ENCODE peak calls at places on chromosomes 2 and 18, in six cellular contexts. One of them, this sample, is unnamed.

GRCh38 chr2:128594953-128595677 is 276.4 kb upstream of the HS6ST1 start:
- DNase-seq in BJ: no peak
- DNase-seq in IMR-90: no peak
- DNase-seq in testis: peak
- DNase-seq in astrocyte: no peak
- DNase-seq in SK-N-SH: no peak
- DNase-seq in this sample: no peak

GRCh38 chr18:26421931-26422330 is 126.4 kb downstream of the KCTD1 start:
- DNase-seq in BJ: no peak
- DNase-seq in astrocyte: no peak
- DNase-seq in IMR-90: no peak
- DNase-seq in testis: no peak
- DNase-seq in SK-N-SH: no peak
- DNase-seq in this sample: no peak

GRCh38 chr2:74715880-74716279 is 61.8 kb downstream of the SEMA4F start:
- DNase-seq in IMR-90: no peak
- DNase-seq in testis: no peak
- DNase-seq in astrocyte: no peak
- DNase-seq in SK-N-SH: no peak
- DNase-seq in BJ: no peak
- DNase-seq in this sample: no peak

GRCh38 chr2:130972410-130972809 is 120.8 kb downstream of the FAM168B start:
- DNase-seq in SK-N-SH: no peak
- DNase-seq in testis: no peak
- DNase-seq in BJ: no peak
- DNase-seq in astrocyte: peak
- DNase-seq in IMR-90: no peak
- DNase-seq in this sample: no peak

GRCh38 chr2:37230581-37230980 is 815 bp downstream of the CEBPZ start:
- DNase-seq in testis: no peak
- DNase-seq in IMR-90: no peak
- DNase-seq in astrocyte: peak
- DNase-seq in SK-N-SH: peak
- DNase-seq in BJ: no peak
- DNase-seq in this sample: no peak

GRCh38 chr18:74311000-74311399 is 4.6 kb upstream of the C18orf63 start:
- DNase-seq in testis: no peak
- DNase-seq in BJ: no peak
- DNase-seq in SK-N-SH: no peak
- DNase-seq in IMR-90: no peak
- DNase-seq in astrocyte: no peak
- DNase-seq in this sample: no peak

GRCh38 chr2:231227309-231228162 is 29.1 kb downstream of the ARMC9 start:
- DNase-seq in testis: peak
- DNase-seq in BJ: no peak
- DNase-seq in SK-N-SH: peak
- DNase-seq in astrocyte: peak
- DNase-seq in IMR-90: peak
- DNase-seq in this sample: peak

GRCh38 chr2:192347542-192347941 is 152.8 kb upstream of the TMEFF2 start:
- DNase-seq in testis: no peak
- DNase-seq in BJ: no peak
- DNase-seq in SK-N-SH: no peak
- DNase-seq in IMR-90: no peak
- DNase-seq in astrocyte: no peak
- DNase-seq in this sample: no peak

GRCh38 chr18:34932363-34932762 is 108.8 kb upstream of the MAPRE2 start:
- DNase-seq in IMR-90: no peak
- DNase-seq in astrocyte: no peak
- DNase-seq in BJ: no peak
- DNase-seq in testis: no peak
- DNase-seq in SK-N-SH: no peak
- DNase-seq in this sample: no peak

GRCh38 chr2:63051795-63052333 is 1.2 kb downstream of the OTX1 start:
- DNase-seq in astrocyte: no peak
- DNase-seq in testis: no peak
- DNase-seq in BJ: no peak
- DNase-seq in IMR-90: no peak
- DNase-seq in SK-N-SH: peak
- DNase-seq in this sample: no peak

GRCh38 chr2:43423941-43424261 is 171.9 kb downstream of the THADA start:
- DNase-seq in testis: no peak
- DNase-seq in SK-N-SH: no peak
- DNase-seq in BJ: no peak
- DNase-seq in IMR-90: no peak
- DNase-seq in astrocyte: no peak
- DNase-seq in this sample: no peak

GRCh38 chr18:63154350-63155152 is 165.0 kb downstream of the BCL2 start:
- DNase-seq in SK-N-SH: no peak
- DNase-seq in IMR-90: no peak
- DNase-seq in astrocyte: no peak
- DNase-seq in testis: no peak
- DNase-seq in BJ: no peak
- DNase-seq in this sample: no peak

GRCh38 chr2:65527451-65528240 is 95.2 kb upstream of the SPRED2 start:
- DNase-seq in astrocyte: no peak
- DNase-seq in testis: no peak
- DNase-seq in BJ: no peak
- DNase-seq in IMR-90: no peak
- DNase-seq in SK-N-SH: no peak
- DNase-seq in this sample: no peak

GRCh38 chr18:9835796-9836195 is 50.0 kb upstream of the TXNDC2 start:
- DNase-seq in IMR-90: no peak
- DNase-seq in SK-N-SH: peak
- DNase-seq in astrocyte: peak
- DNase-seq in testis: no peak
- DNase-seq in BJ: no peak
- DNase-seq in this sample: no peak

GRCh38 chr2:132448771-132449170 is 32.2 kb downstream of the GPR39 start:
- DNase-seq in BJ: no peak
- DNase-seq in testis: no peak
- DNase-seq in SK-N-SH: peak
- DNase-seq in astrocyte: no peak
- DNase-seq in IMR-90: peak
- DNase-seq in this sample: peak

GRCh38 chr2:33672389-33672788 is 73.3 kb upstream of the FAM98A start:
- DNase-seq in astrocyte: no peak
- DNase-seq in BJ: no peak
- DNase-seq in IMR-90: no peak
- DNase-seq in SK-N-SH: peak
- DNase-seq in testis: no peak
- DNase-seq in this sample: no peak

GRCh38 chr2:33665039-33665438 is 65.9 kb upstream of the FAM98A start:
- DNase-seq in IMR-90: no peak
- DNase-seq in astrocyte: no peak
- DNase-seq in SK-N-SH: no peak
- DNase-seq in BJ: no peak
- DNase-seq in testis: no peak
- DNase-seq in this sample: no peak

GRCh38 chr2:33670392-33670937 is 71.4 kb upstream of the FAM98A start:
- DNase-seq in SK-N-SH: no peak
- DNase-seq in astrocyte: no peak
- DNase-seq in IMR-90: no peak
- DNase-seq in testis: no peak
- DNase-seq in BJ: no peak
- DNase-seq in this sample: no peak

GRCh38 chr2:33671198-33671597 is 72.1 kb upstream of the FAM98A start:
- DNase-seq in astrocyte: no peak
- DNase-seq in SK-N-SH: no peak
- DNase-seq in testis: no peak
- DNase-seq in BJ: no peak
- DNase-seq in IMR-90: no peak
- DNase-seq in this sample: no peak

GRCh38 chr2:33666879-33667278 is 67.8 kb upstream of the FAM98A start:
- DNase-seq in SK-N-SH: no peak
- DNase-seq in IMR-90: no peak
- DNase-seq in testis: no peak
- DNase-seq in astrocyte: no peak
- DNase-seq in BJ: no peak
- DNase-seq in this sample: no peak
- TF ChIP-seq CTCF in SK-N-SH: no peak
- TF ChIP-seq CTCF in IMR-90: no peak
- TF ChIP-seq CTCF in testis: no peak
- TF ChIP-seq CTCF in astrocyte: no peak
- TF ChIP-seq CTCF in BJ: no peak
- TF ChIP-seq CTCF in this sample: peak

GRCh38 chr2:55014962-55015939 is 35.0 kb downstream of the RTN4 start:
- DNase-seq in astrocyte: peak
- DNase-seq in testis: peak
- DNase-seq in SK-N-SH: peak
- DNase-seq in IMR-90: peak
- DNase-seq in BJ: peak
- DNase-seq in this sample: peak

GRCh38 chr2:55011741-55012574 is 38.3 kb downstream of the RTN4 start:
- DNase-seq in astrocyte: no peak
- DNase-seq in testis: no peak
- DNase-seq in IMR-90: no peak
- DNase-seq in BJ: no peak
- DNase-seq in SK-N-SH: no peak
- DNase-seq in this sample: no peak

GRCh38 chr2:55010915-55011314 is 39.3 kb downstream of the RTN4 start:
- DNase-seq in BJ: no peak
- DNase-seq in IMR-90: peak
- DNase-seq in testis: no peak
- DNase-seq in astrocyte: no peak
- DNase-seq in SK-N-SH: no peak
- DNase-seq in this sample: peak

GRCh38 chr2:55012648-55013484 is 37.4 kb downstream of the RTN4 start:
- DNase-seq in testis: no peak
- DNase-seq in IMR-90: no peak
- DNase-seq in astrocyte: no peak
- DNase-seq in SK-N-SH: no peak
- DNase-seq in BJ: no peak
- DNase-seq in this sample: no peak

DNA sequence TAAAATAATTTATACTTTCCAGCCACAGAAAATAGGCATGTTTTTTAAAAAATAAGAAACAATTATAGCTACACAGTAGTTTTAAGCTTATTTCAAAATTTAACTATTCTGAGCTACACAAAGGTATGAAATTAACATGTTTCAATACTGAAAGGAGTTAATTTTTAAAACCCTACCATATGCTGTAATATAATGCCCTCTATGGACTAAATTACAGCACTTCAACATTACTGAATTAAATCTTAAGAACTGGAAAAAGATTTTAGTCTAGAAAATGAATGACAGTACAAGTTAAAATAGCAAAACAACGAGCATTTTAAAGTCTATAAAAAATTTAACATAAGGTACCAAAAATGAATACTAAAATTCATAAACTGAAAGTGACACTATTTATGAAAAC is 36.3 kb downstream of the RTN4 start:
- DNase-seq in testis: no peak
- DNase-seq in BJ: no peak
- DNase-seq in SK-N-SH: no peak
- DNase-seq in IMR-90: no peak
- DNase-seq in astrocyte: no peak
- DNase-seq in this sample: no peak
- TF ChIP-seq CTCF in testis: no peak
- TF ChIP-seq CTCF in BJ: no peak
- TF ChIP-seq CTCF in SK-N-SH: peak
- TF ChIP-seq CTCF in IMR-90: no peak
- TF ChIP-seq CTCF in astrocyte: no peak
- TF ChIP-seq CTCF in this sample: peak

GRCh38 chr2:11646530-11646929 is 23.5 kb downstream of the NTSR2 start:
- DNase-seq in SK-N-SH: no peak
- DNase-seq in IMR-90: no peak
- DNase-seq in astrocyte: no peak
- DNase-seq in BJ: no peak
- DNase-seq in testis: no peak
- DNase-seq in this sample: no peak

GRCh38 chr2:11644293-11644692 is 25.7 kb downstream of the NTSR2 start:
- DNase-seq in testis: no peak
- DNase-seq in IMR-90: no peak
- DNase-seq in SK-N-SH: no peak
- DNase-seq in BJ: no peak
- DNase-seq in astrocyte: no peak
- DNase-seq in this sample: no peak

GRCh38 chr2:11649093-11649492 is 20.9 kb downstream of the NTSR2 start:
- DNase-seq in astrocyte: no peak
- DNase-seq in BJ: no peak
- DNase-seq in testis: peak
- DNase-seq in SK-N-SH: no peak
- DNase-seq in IMR-90: no peak
- DNase-seq in this sample: no peak

GRCh38 chr2:11652141-11652540 is 17.9 kb downstream of the NTSR2 start:
- DNase-seq in SK-N-SH: no peak
- DNase-seq in astrocyte: no peak
- DNase-seq in testis: no peak
- DNase-seq in IMR-90: no peak
- DNase-seq in BJ: no peak
- DNase-seq in this sample: no peak

DNA sequence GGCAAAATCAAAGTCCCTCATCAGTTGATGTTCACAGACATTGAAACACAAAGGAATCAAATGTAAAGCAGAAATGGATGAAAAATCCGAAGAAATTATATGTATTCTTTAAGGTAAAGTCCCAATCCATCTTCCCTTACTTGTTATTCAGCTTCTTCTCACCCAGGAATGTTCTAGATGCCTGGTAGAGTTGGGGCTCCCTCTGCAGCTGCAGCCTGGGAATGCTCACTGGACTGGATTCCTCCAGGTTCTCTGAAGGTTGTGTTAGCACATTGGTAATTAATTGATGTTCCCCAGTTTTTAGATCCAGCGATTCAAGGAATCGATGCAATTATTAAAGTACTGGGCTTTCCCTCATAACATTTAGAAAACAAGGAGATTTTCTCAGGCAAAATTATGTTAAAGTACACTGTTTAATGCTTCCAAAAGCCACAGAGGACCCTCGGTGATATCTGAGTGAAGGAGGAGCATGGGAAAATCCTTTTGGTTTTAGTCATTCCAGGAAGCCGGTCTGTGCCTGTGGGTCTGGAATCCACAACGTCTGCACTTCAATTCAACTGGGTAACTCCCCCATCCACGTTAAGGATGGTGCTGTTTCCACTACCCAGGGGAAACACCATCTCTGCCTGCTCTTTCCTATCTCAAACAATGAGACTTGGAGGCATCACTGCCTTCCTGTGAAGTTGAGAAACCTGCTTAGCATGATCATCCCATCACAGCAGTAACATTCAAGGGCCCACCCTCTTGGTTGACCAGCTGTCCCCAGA is 22.0 kb downstream of the NTSR2 start:
- DNase-seq in SK-N-SH: no peak
- DNase-seq in testis: no peak
- DNase-seq in astrocyte: peak
- DNase-seq in BJ: no peak
- DNase-seq in IMR-90: no peak
- DNase-seq in this sample: no peak
- TF ChIP-seq CTCF in SK-N-SH: peak
- TF ChIP-seq CTCF in testis: no peak
- TF ChIP-seq CTCF in astrocyte: peak
- TF ChIP-seq CTCF in BJ: peak
- TF ChIP-seq CTCF in IMR-90: peak
- TF ChIP-seq CTCF in this sample: peak

DNA sequence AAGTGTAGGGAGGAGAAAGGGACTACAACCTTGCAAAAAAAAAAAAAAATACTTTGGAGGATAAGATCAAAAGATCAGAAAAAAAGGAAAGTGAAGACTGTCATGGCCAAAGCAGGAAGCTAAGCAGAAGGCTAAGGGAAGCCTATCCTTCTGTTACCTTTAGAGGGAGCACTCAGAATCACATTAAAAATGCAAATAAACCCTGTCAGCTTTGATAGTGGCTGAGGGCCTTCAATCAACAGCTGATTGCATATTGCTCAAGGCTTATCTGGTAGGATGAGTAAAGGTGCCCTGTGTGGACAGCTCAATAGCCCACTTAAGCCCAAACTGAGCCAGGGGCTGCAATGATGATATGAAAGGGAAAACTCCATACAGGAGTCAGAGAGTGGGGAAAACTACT is 1021.2 kb downstream of the LRP1B start:
- DNase-seq in astrocyte: no peak
- DNase-seq in SK-N-SH: no peak
- DNase-seq in IMR-90: no peak
- DNase-seq in BJ: no peak
- DNase-seq in testis: no peak
- DNase-seq in this sample: no peak
- TF ChIP-seq CTCF in astrocyte: no peak
- TF ChIP-seq CTCF in SK-N-SH: peak
- TF ChIP-seq CTCF in IMR-90: peak
- TF ChIP-seq CTCF in BJ: peak
- TF ChIP-seq CTCF in testis: no peak
- TF ChIP-seq CTCF in this sample: no peak